ENCODE peak calls at places on chromosomes 3 and 15, in four cellular contexts. A is upper lobe of left lung, Q is brain microvascular endothelial cell, P is uterus. W is an unnamed sample.

GRCh38 chr3:133486658-133487057 is 86.8 kb downstream of the BFSP2 start:
- DNase-seq in A (no peak), Q (no peak), P (no peak), W (no peak)

GRCh38 chr3:61964566-61964965 is 403.2 kb downstream of the PTPRG start:
- DNase-seq in A (no peak), Q (no peak), P (no peak), W (no peak)

GRCh38 chr3:38349684-38350359 is 3.2 kb downstream of the XYLB start:
- DNase-seq in A (no peak), Q (peak; percentile 21), P (no peak), W (no peak)

GRCh38 chr3:48422272-48422671 is 7.6 kb downstream of the PLXNB1 start:
- DNase-seq in A (no peak), Q (no peak), P (no peak), W (no peak)

GRCh38 chr3:23685484-23686258 is 120.1 kb upstream of the UBE2E1 start:
- DNase-seq in A (no peak), Q (peak; percentile 99), P (peak; percentile 77), W (peak; percentile 94)

GRCh38 chr3:50617096-50617791 is at the start of gene MAPKAPK3:
- DNase-seq in A (peak; percentile 91), Q (no peak), P (peak; percentile 62), W (peak; percentile 75)

GRCh38 chr3:66338927-66339326 is 118.1 kb downstream of the SLC25A26 start:
- DNase-seq in A (no peak), Q (peak; percentile 20), P (no peak), W (no peak)

GRCh38 chr3:71984843-71985594 is 200.1 kb upstream of the PROK2 start:
- DNase-seq in A (no peak), Q (no peak), P (no peak), W (no peak)

GRCh38 chr3:77421916-77422315 is 382.0 kb downstream of the ROBO2 start:
- DNase-seq in A (no peak), Q (no peak), P (no peak), W (no peak)

DNA sequence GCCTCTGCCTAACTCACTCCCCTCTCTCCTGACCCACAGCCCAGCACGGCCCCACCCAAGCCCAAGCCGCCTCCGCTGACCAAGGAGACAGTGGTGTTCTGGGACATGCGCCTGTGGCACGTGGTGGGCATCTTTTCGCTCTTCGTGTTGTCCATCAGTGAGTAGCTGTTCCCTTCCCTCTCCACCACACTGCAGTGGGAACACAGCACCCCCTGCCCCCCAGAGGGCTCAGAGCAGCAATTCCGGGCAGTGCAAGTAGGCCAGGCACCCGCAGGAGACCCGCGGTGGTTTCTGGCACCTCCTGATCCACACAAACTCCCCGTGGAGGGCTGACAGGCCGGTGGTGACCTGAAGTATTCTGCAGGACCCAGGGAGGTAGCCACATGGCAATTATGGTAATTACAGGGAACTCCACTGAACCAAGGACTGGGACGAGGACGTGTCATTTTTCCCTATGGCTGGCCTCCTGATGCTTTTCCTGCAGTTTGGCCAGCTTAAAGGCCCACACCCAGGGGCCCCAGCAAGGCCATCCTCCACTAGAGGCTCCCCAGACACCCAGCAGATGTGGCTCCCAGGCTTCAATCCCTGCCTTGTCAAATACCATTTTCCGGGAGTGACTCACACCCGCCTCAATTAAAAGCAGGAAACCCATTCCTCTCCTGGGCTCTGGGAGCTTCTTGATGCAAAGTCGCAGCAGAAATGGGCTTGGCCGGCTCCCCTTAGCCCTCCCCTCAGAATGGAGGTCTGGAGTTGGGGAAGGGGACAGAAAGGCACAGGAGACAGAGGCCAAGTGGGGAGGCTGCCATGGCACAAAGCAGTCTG is 4.8 kb downstream of the TMIE start:
- DNase-seq in A (no peak), Q (peak; percentile 44), P (peak; percentile 11), W (peak; percentile 15)
- TF ChIP-seq CTCF in A (no peak), Q (peak; percentile 33), P (no peak), W (no peak)

GRCh38 chr15:86034904-86035303 is 44.8 kb upstream of the AGBL1 start:
- DNase-seq in A (no peak), Q (no peak), P (no peak), W (no peak)

GRCh38 chr15:86038491-86038890 is 41.2 kb upstream of the AGBL1 start:
- DNase-seq in A (no peak), Q (no peak), P (no peak), W (no peak)

GRCh38 chr15:86036243-86036642 is 43.4 kb upstream of the AGBL1 start:
- DNase-seq in A (no peak), Q (no peak), P (no peak), W (no peak)

GRCh38 chr15:86044981-86045380 is 34.7 kb upstream of the AGBL1 start:
- DNase-seq in A (no peak), Q (no peak), P (no peak), W (no peak)

GRCh38 chr15:86040360-86041095 is 39.1 kb upstream of the AGBL1 start:
- DNase-seq in A (no peak), Q (no peak), P (no peak), W (no peak)
- TF ChIP-seq CTCF in A (no peak), Q (no peak), P (no peak), W (no peak)

GRCh38 chr3:11115548-11115947 is 38.7 kb upstream of the HRH1 start:
- DNase-seq in A (no peak), Q (no peak), P (no peak), W (no peak)
- TF ChIP-seq CTCF in A (no peak), Q (peak; percentile 7), P (no peak), W (no peak)

GRCh38 chr3:110457508-110457907 is 614.1 kb upstream of the NECTIN3 start:
- DNase-seq in A (no peak), Q (no peak), P (no peak), W (no peak)
- TF ChIP-seq CTCF in A (no peak), Q (no peak), P (no peak), W (no peak)

DNA sequence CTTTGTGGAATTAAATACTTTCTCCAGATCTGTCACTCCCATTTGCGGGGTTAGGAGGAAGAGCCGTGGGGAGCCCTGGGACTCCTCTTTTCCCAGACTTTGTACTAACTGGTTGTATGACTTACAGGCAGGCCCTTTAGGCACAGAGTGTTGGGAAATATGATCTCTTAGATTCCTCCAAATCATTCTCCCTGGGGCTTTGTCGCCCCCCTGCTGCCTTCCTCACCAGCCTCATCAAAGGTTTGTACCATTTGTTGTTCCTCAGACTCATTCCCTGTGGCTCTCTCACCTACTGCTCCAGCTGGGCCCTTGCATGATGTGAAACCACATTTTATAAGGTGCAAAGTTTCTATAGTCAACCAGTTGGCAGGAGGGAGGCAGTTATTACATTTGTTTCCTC is 56.4 kb downstream of the CRYGS start:
- DNase-seq in A (no peak), Q (no peak), P (no peak), W (no peak)
- TF ChIP-seq CTCF in A (no peak), Q (no peak), P (no peak), W (no peak)

GRCh38 chr3:99625643-99626414 is 12.6 kb upstream of the COL8A1 start:
- DNase-seq in A (no peak), Q (no peak), P (no peak), W (no peak)
- TF ChIP-seq CTCF in A (no peak), Q (no peak), P (no peak), W (no peak)

DNA sequence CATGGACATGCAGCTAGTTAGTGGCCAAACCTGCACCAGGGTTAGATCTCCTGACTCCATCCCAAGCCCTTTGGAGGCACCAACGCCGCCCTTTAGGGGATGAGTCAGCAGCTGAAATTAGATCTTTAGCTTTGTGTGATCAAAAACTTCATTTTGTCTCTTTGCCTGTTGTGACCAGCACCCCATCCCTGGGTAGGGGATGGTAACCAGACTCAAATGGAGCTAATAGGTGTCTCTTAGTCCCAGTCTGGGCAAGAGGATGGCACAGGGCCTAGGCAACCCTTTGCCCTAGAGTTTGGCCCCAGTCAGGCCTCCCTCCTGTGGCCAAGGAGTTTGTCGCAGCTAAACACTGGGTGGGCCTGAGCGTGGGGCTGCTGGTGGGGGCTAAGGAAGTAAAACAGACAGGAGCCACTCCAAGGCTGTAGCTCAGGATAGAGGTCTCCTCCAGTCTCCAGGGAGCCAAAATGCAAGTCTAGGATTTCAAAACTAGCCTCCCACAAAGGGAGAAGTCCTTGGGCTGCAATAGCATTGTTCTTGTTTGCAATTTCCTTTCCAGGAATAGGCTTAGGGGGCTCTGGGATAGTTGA is 105.1 kb downstream of the CPN2 start:
- DNase-seq in A (no peak), Q (no peak), P (no peak), W (no peak)
- TF ChIP-seq CTCF in A (no peak), Q (no peak), P (no peak), W (no peak)

GRCh38 chr3:156793400-156793799 is 32.8 kb upstream of the LEKR1 start:
- DNase-seq in A (no peak), Q (no peak), P (no peak), W (no peak)

GRCh38 chr3:156793851-156794250 is 32.3 kb upstream of the LEKR1 start:
- DNase-seq in A (no peak), Q (no peak), P (no peak), W (no peak)

GRCh38 chr3:156801746-156802145 is 24.4 kb upstream of the LEKR1 start:
- DNase-seq in A (no peak), Q (no peak), P (no peak), W (no peak)

GRCh38 chr3:156795890-156796451 is 30.2 kb upstream of the LEKR1 start:
- DNase-seq in A (no peak), Q (no peak), P (no peak), W (no peak)

DNA sequence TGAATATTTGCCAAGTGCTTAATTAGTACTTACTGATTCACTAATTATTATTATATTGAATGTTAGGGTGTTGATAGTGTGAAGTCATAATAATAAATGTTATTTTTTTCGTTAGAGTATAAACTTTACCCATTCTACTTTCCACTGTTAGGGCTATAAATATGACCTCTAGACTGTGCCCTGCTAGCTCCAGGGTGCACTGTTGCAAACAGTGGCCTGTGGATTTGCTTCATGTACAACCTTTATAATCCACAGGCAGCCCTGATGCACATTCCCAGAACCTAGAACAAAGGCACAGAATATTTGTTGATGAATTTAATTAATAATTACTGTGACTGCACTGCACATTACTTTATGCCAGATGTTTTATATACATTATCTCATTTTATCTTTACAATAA is 28.8 kb upstream of the LEKR1 start:
- DNase-seq in A (no peak), Q (no peak), P (no peak), W (no peak)
- TF ChIP-seq CTCF in A (no peak), Q (no peak), P (no peak), W (no peak)

W was measured in adrenal gland.